ENCODE peak calls at places on chromosomes 6 and 20, in ten cellular contexts. One of them, this sample, is unnamed.

GRCh38 chr6:33080127-33081089 is 4.6 kb downstream of the HLA-DPB1 start:
- DNase-seq in nucleus accumbens: no peak
- DNase-seq in cardiac fibroblast: peak
- DNase-seq in sciatic nerve: peak
- DNase-seq in endothelial cell of umbilical vein: peak
- DNase-seq in T-helper 2 cell: no peak
- DNase-seq in activated naive CD8-positive, alpha-beta T cell treated with anti-CD3 and anti-CD28 coated beads for 36 hours: no peak
- DNase-seq in M059J: no peak
- DNase-seq in thyroid gland: peak
- DNase-seq in stimulated activated CD8-positive, alpha-beta memory T cell treated with anti-CD3 and anti-CD28 coated beads, Interleukin-4, amount 100 ng/mL, for 48 hours: no peak
- DNase-seq in this sample: peak

GRCh38 chr6:116327803-116328527 is 42.8 kb upstream of the DSE start:
- DNase-seq in nucleus accumbens: no peak
- DNase-seq in cardiac fibroblast: peak
- DNase-seq in sciatic nerve: no peak
- DNase-seq in endothelial cell of umbilical vein: peak
- DNase-seq in T-helper 2 cell: no peak
- DNase-seq in activated naive CD8-positive, alpha-beta T cell treated with anti-CD3 and anti-CD28 coated beads for 36 hours: no peak
- DNase-seq in M059J: no peak
- DNase-seq in thyroid gland: no peak
- DNase-seq in stimulated activated CD8-positive, alpha-beta memory T cell treated with anti-CD3 and anti-CD28 coated beads, Interleukin-4, amount 100 ng/mL, for 48 hours: no peak
- DNase-seq in this sample: no peak

GRCh38 chr20:38805958-38806854 is 709 bp downstream of the PPP1R16B start:
- DNase-seq in nucleus accumbens: peak
- DNase-seq in cardiac fibroblast: no peak
- DNase-seq in sciatic nerve: peak
- DNase-seq in endothelial cell of umbilical vein: peak
- DNase-seq in T-helper 2 cell: peak
- DNase-seq in activated naive CD8-positive, alpha-beta T cell treated with anti-CD3 and anti-CD28 coated beads for 36 hours: peak
- DNase-seq in M059J: no peak
- DNase-seq in thyroid gland: no peak
- DNase-seq in stimulated activated CD8-positive, alpha-beta memory T cell treated with anti-CD3 and anti-CD28 coated beads, Interleukin-4, amount 100 ng/mL, for 48 hours: peak
- DNase-seq in this sample: no peak

GRCh38 chr6:51790946-51791345 is 296.5 kb downstream of the PKHD1 start:
- DNase-seq in nucleus accumbens: no peak
- DNase-seq in cardiac fibroblast: no peak
- DNase-seq in sciatic nerve: no peak
- DNase-seq in endothelial cell of umbilical vein: no peak
- DNase-seq in T-helper 2 cell: no peak
- DNase-seq in activated naive CD8-positive, alpha-beta T cell treated with anti-CD3 and anti-CD28 coated beads for 36 hours: no peak
- DNase-seq in M059J: no peak
- DNase-seq in thyroid gland: no peak
- DNase-seq in stimulated activated CD8-positive, alpha-beta memory T cell treated with anti-CD3 and anti-CD28 coated beads, Interleukin-4, amount 100 ng/mL, for 48 hours: no peak
- DNase-seq in this sample: no peak

GRCh38 chr20:10357974-10358373 is 76.0 kb downstream of the MKKS start:
- DNase-seq in nucleus accumbens: no peak
- DNase-seq in cardiac fibroblast: peak
- DNase-seq in sciatic nerve: no peak
- DNase-seq in endothelial cell of umbilical vein: peak
- DNase-seq in T-helper 2 cell: no peak
- DNase-seq in activated naive CD8-positive, alpha-beta T cell treated with anti-CD3 and anti-CD28 coated beads for 36 hours: no peak
- DNase-seq in M059J: peak
- DNase-seq in thyroid gland: no peak
- DNase-seq in stimulated activated CD8-positive, alpha-beta memory T cell treated with anti-CD3 and anti-CD28 coated beads, Interleukin-4, amount 100 ng/mL, for 48 hours: no peak
- DNase-seq in this sample: no peak

GRCh38 chr20:57092112-57092899 is 174.1 kb downstream of the BMP7 start:
- DNase-seq in nucleus accumbens: peak
- DNase-seq in cardiac fibroblast: peak
- DNase-seq in sciatic nerve: peak
- DNase-seq in endothelial cell of umbilical vein: peak
- DNase-seq in T-helper 2 cell: no peak
- DNase-seq in activated naive CD8-positive, alpha-beta T cell treated with anti-CD3 and anti-CD28 coated beads for 36 hours: peak
- DNase-seq in M059J: peak
- DNase-seq in thyroid gland: peak
- DNase-seq in stimulated activated CD8-positive, alpha-beta memory T cell treated with anti-CD3 and anti-CD28 coated beads, Interleukin-4, amount 100 ng/mL, for 48 hours: peak
- DNase-seq in this sample: peak

GRCh38 chr6:125310994-125311649 is 9.4 kb upstream of the HDDC2 start:
- DNase-seq in nucleus accumbens: peak
- DNase-seq in cardiac fibroblast: peak
- DNase-seq in sciatic nerve: no peak
- DNase-seq in endothelial cell of umbilical vein: peak
- DNase-seq in T-helper 2 cell: peak
- DNase-seq in activated naive CD8-positive, alpha-beta T cell treated with anti-CD3 and anti-CD28 coated beads for 36 hours: no peak
- DNase-seq in M059J: peak
- DNase-seq in thyroid gland: peak
- DNase-seq in stimulated activated CD8-positive, alpha-beta memory T cell treated with anti-CD3 and anti-CD28 coated beads, Interleukin-4, amount 100 ng/mL, for 48 hours: no peak
- DNase-seq in this sample: no peak

GRCh38 chr20:58753267-58753928 is 60.8 kb downstream of the NPEPL1 start:
- DNase-seq in nucleus accumbens: no peak
- DNase-seq in cardiac fibroblast: no peak
- DNase-seq in sciatic nerve: no peak
- DNase-seq in endothelial cell of umbilical vein: no peak
- DNase-seq in T-helper 2 cell: no peak
- DNase-seq in activated naive CD8-positive, alpha-beta T cell treated with anti-CD3 and anti-CD28 coated beads for 36 hours: no peak
- DNase-seq in M059J: no peak
- DNase-seq in thyroid gland: no peak
- DNase-seq in stimulated activated CD8-positive, alpha-beta memory T cell treated with anti-CD3 and anti-CD28 coated beads, Interleukin-4, amount 100 ng/mL, for 48 hours: no peak
- DNase-seq in this sample: no peak

GRCh38 chr6:122736606-122737005 is 42.9 kb upstream of the FABP7 start:
- DNase-seq in nucleus accumbens: no peak
- DNase-seq in cardiac fibroblast: no peak
- DNase-seq in sciatic nerve: no peak
- DNase-seq in endothelial cell of umbilical vein: no peak
- DNase-seq in T-helper 2 cell: no peak
- DNase-seq in activated naive CD8-positive, alpha-beta T cell treated with anti-CD3 and anti-CD28 coated beads for 36 hours: no peak
- DNase-seq in M059J: no peak
- DNase-seq in thyroid gland: no peak
- DNase-seq in stimulated activated CD8-positive, alpha-beta memory T cell treated with anti-CD3 and anti-CD28 coated beads, Interleukin-4, amount 100 ng/mL, for 48 hours: no peak
- DNase-seq in this sample: no peak

GRCh38 chr6:144266091-144266649 is 19.0 kb upstream of the UTRN start:
- DNase-seq in nucleus accumbens: no peak
- DNase-seq in cardiac fibroblast: peak
- DNase-seq in sciatic nerve: peak
- DNase-seq in endothelial cell of umbilical vein: peak
- DNase-seq in T-helper 2 cell: no peak
- DNase-seq in activated naive CD8-positive, alpha-beta T cell treated with anti-CD3 and anti-CD28 coated beads for 36 hours: no peak
- DNase-seq in M059J: peak
- DNase-seq in thyroid gland: peak
- DNase-seq in stimulated activated CD8-positive, alpha-beta memory T cell treated with anti-CD3 and anti-CD28 coated beads, Interleukin-4, amount 100 ng/mL, for 48 hours: no peak
- DNase-seq in this sample: peak

GRCh38 chr6:150738092-150738625 is 127.3 kb upstream of the MTHFD1L start:
- DNase-seq in nucleus accumbens: no peak
- DNase-seq in cardiac fibroblast: no peak
- DNase-seq in sciatic nerve: no peak
- DNase-seq in endothelial cell of umbilical vein: no peak
- DNase-seq in T-helper 2 cell: no peak
- DNase-seq in activated naive CD8-positive, alpha-beta T cell treated with anti-CD3 and anti-CD28 coated beads for 36 hours: no peak
- DNase-seq in M059J: no peak
- DNase-seq in thyroid gland: no peak
- DNase-seq in stimulated activated CD8-positive, alpha-beta memory T cell treated with anti-CD3 and anti-CD28 coated beads, Interleukin-4, amount 100 ng/mL, for 48 hours: no peak
- DNase-seq in this sample: no peak

GRCh38 chr6:85241515-85241914 is 208.4 kb upstream of the NT5E start:
- DNase-seq in nucleus accumbens: no peak
- DNase-seq in cardiac fibroblast: no peak
- DNase-seq in sciatic nerve: no peak
- DNase-seq in endothelial cell of umbilical vein: no peak
- DNase-seq in T-helper 2 cell: no peak
- DNase-seq in activated naive CD8-positive, alpha-beta T cell treated with anti-CD3 and anti-CD28 coated beads for 36 hours: no peak
- DNase-seq in M059J: no peak
- DNase-seq in thyroid gland: no peak
- DNase-seq in stimulated activated CD8-positive, alpha-beta memory T cell treated with anti-CD3 and anti-CD28 coated beads, Interleukin-4, amount 100 ng/mL, for 48 hours: no peak
- DNase-seq in this sample: no peak

GRCh38 chr20:16978497-16978896 is 230.3 kb downstream of the OTOR start:
- DNase-seq in nucleus accumbens: no peak
- DNase-seq in cardiac fibroblast: no peak
- DNase-seq in sciatic nerve: no peak
- DNase-seq in endothelial cell of umbilical vein: no peak
- DNase-seq in T-helper 2 cell: no peak
- DNase-seq in activated naive CD8-positive, alpha-beta T cell treated with anti-CD3 and anti-CD28 coated beads for 36 hours: no peak
- DNase-seq in M059J: no peak
- DNase-seq in thyroid gland: no peak
- DNase-seq in stimulated activated CD8-positive, alpha-beta memory T cell treated with anti-CD3 and anti-CD28 coated beads, Interleukin-4, amount 100 ng/mL, for 48 hours: no peak
- DNase-seq in this sample: no peak

GRCh38 chr6:84280030-84280429 is 52.6 kb upstream of the CEP162 start:
- DNase-seq in nucleus accumbens: no peak
- DNase-seq in cardiac fibroblast: peak
- DNase-seq in sciatic nerve: no peak
- DNase-seq in endothelial cell of umbilical vein: no peak
- DNase-seq in T-helper 2 cell: no peak
- DNase-seq in activated naive CD8-positive, alpha-beta T cell treated with anti-CD3 and anti-CD28 coated beads for 36 hours: no peak
- DNase-seq in M059J: no peak
- DNase-seq in thyroid gland: no peak
- DNase-seq in stimulated activated CD8-positive, alpha-beta memory T cell treated with anti-CD3 and anti-CD28 coated beads, Interleukin-4, amount 100 ng/mL, for 48 hours: no peak
- DNase-seq in this sample: no peak

GRCh38 chr6:56329296-56330050 is 82.1 kb upstream of the COL21A1 start:
- DNase-seq in nucleus accumbens: no peak
- DNase-seq in cardiac fibroblast: peak
- DNase-seq in sciatic nerve: no peak
- DNase-seq in endothelial cell of umbilical vein: peak
- DNase-seq in T-helper 2 cell: no peak
- DNase-seq in activated naive CD8-positive, alpha-beta T cell treated with anti-CD3 and anti-CD28 coated beads for 36 hours: no peak
- DNase-seq in M059J: peak
- DNase-seq in thyroid gland: no peak
- DNase-seq in stimulated activated CD8-positive, alpha-beta memory T cell treated with anti-CD3 and anti-CD28 coated beads, Interleukin-4, amount 100 ng/mL, for 48 hours: no peak
- DNase-seq in this sample: no peak

GRCh38 chr20:46283426-46283825 is 24.9 kb downstream of the CDH22 start:
- DNase-seq in nucleus accumbens: no peak
- DNase-seq in cardiac fibroblast: no peak
- DNase-seq in sciatic nerve: no peak
- DNase-seq in endothelial cell of umbilical vein: no peak
- DNase-seq in T-helper 2 cell: no peak
- DNase-seq in activated naive CD8-positive, alpha-beta T cell treated with anti-CD3 and anti-CD28 coated beads for 36 hours: no peak
- DNase-seq in M059J: peak
- DNase-seq in thyroid gland: no peak
- DNase-seq in stimulated activated CD8-positive, alpha-beta memory T cell treated with anti-CD3 and anti-CD28 coated beads, Interleukin-4, amount 100 ng/mL, for 48 hours: no peak
- DNase-seq in this sample: no peak

GRCh38 chr6:133432021-133432989 is 191.1 kb downstream of the EYA4 start:
- DNase-seq in nucleus accumbens: no peak
- DNase-seq in cardiac fibroblast: peak
- DNase-seq in sciatic nerve: no peak
- DNase-seq in endothelial cell of umbilical vein: no peak
- DNase-seq in T-helper 2 cell: no peak
- DNase-seq in activated naive CD8-positive, alpha-beta T cell treated with anti-CD3 and anti-CD28 coated beads for 36 hours: no peak
- DNase-seq in M059J: no peak
- DNase-seq in thyroid gland: no peak
- DNase-seq in stimulated activated CD8-positive, alpha-beta memory T cell treated with anti-CD3 and anti-CD28 coated beads, Interleukin-4, amount 100 ng/mL, for 48 hours: no peak
- DNase-seq in this sample: no peak

GRCh38 chr6:161273356-161273751 is 507 bp downstream of the AGPAT4 start:
- DNase-seq in nucleus accumbens: no peak
- DNase-seq in cardiac fibroblast: peak
- DNase-seq in sciatic nerve: no peak
- DNase-seq in endothelial cell of umbilical vein: peak
- DNase-seq in T-helper 2 cell: peak
- DNase-seq in activated naive CD8-positive, alpha-beta T cell treated with anti-CD3 and anti-CD28 coated beads for 36 hours: peak
- DNase-seq in M059J: no peak
- DNase-seq in thyroid gland: no peak
- DNase-seq in stimulated activated CD8-positive, alpha-beta memory T cell treated with anti-CD3 and anti-CD28 coated beads, Interleukin-4, amount 100 ng/mL, for 48 hours: peak
- DNase-seq in this sample: no peak

GRCh38 chr6:139982652-139983051 is 608.2 kb upstream of the CITED2 start:
- DNase-seq in nucleus accumbens: no peak
- DNase-seq in cardiac fibroblast: peak
- DNase-seq in sciatic nerve: no peak
- DNase-seq in endothelial cell of umbilical vein: peak
- DNase-seq in T-helper 2 cell: no peak
- DNase-seq in activated naive CD8-positive, alpha-beta T cell treated with anti-CD3 and anti-CD28 coated beads for 36 hours: no peak
- DNase-seq in M059J: peak
- DNase-seq in thyroid gland: no peak
- DNase-seq in stimulated activated CD8-positive, alpha-beta memory T cell treated with anti-CD3 and anti-CD28 coated beads, Interleukin-4, amount 100 ng/mL, for 48 hours: no peak
- DNase-seq in this sample: no peak

GRCh38 chr6:42428326-42429041 is 23.2 kb downstream of the TRERF1 start:
- DNase-seq in nucleus accumbens: no peak
- DNase-seq in cardiac fibroblast: no peak
- DNase-seq in sciatic nerve: no peak
- DNase-seq in endothelial cell of umbilical vein: no peak
- DNase-seq in T-helper 2 cell: peak
- DNase-seq in activated naive CD8-positive, alpha-beta T cell treated with anti-CD3 and anti-CD28 coated beads for 36 hours: peak
- DNase-seq in M059J: peak
- DNase-seq in thyroid gland: no peak
- DNase-seq in stimulated activated CD8-positive, alpha-beta memory T cell treated with anti-CD3 and anti-CD28 coated beads, Interleukin-4, amount 100 ng/mL, for 48 hours: peak
- DNase-seq in this sample: no peak

GRCh38 chr6:115271001-115271400 is 789.7 kb downstream of the FRK start:
- DNase-seq in nucleus accumbens: no peak
- DNase-seq in cardiac fibroblast: no peak
- DNase-seq in sciatic nerve: no peak
- DNase-seq in endothelial cell of umbilical vein: no peak
- DNase-seq in T-helper 2 cell: no peak
- DNase-seq in activated naive CD8-positive, alpha-beta T cell treated with anti-CD3 and anti-CD28 coated beads for 36 hours: no peak
- DNase-seq in M059J: no peak
- DNase-seq in thyroid gland: no peak
- DNase-seq in stimulated activated CD8-positive, alpha-beta memory T cell treated with anti-CD3 and anti-CD28 coated beads, Interleukin-4, amount 100 ng/mL, for 48 hours: no peak
- DNase-seq in this sample: no peak

GRCh38 chr6:135673671-135674309 is 176.2 kb upstream of the AHI1 start:
- DNase-seq in nucleus accumbens: no peak
- DNase-seq in cardiac fibroblast: no peak
- DNase-seq in sciatic nerve: no peak
- DNase-seq in endothelial cell of umbilical vein: no peak
- DNase-seq in T-helper 2 cell: no peak
- DNase-seq in activated naive CD8-positive, alpha-beta T cell treated with anti-CD3 and anti-CD28 coated beads for 36 hours: peak
- DNase-seq in M059J: peak
- DNase-seq in thyroid gland: no peak
- DNase-seq in stimulated activated CD8-positive, alpha-beta memory T cell treated with anti-CD3 and anti-CD28 coated beads, Interleukin-4, amount 100 ng/mL, for 48 hours: no peak
- DNase-seq in this sample: no peak